ENCODE peak calls at places on chromosomes 2 and 18, in ten cellular contexts. S is IMR-90, E is stomach, O is breast epithelium, B is ovary, V is uterus, K is sigmoid colon, W is K562, N is adrenal gland, U is esophagus squamous epithelium. D is an unnamed sample. For H3K4me1 and H3K36me3, the result is how much of the 10 kb centered on the place peaks cover.

GRCh38 chr18:58605027-58606020 is 23.6 kb downstream of the ALPK2 start:
- DNase-seq in O (no peak), S (peak), N (no peak), V (no peak), E (no peak), B (no peak), U (no peak), K (no peak), W (no peak), D (no peak)

GRCh38 chr18:23994361-23994902 is 20.1 kb upstream of the TTC39C start:
- DNase-seq in B (peak), O (peak), N (peak), W (no peak), E (no peak), U (no peak), V (peak), K (peak), S (peak), D (peak)

GRCh38 chr18:24421831-24422230 is 4.6 kb upstream of the IMPACT start:
- DNase-seq in V (no peak), O (no peak), B (no peak), E (no peak), U (no peak), K (no peak), S (no peak), W (no peak), N (no peak), D (no peak)

GRCh38 chr2:158670292-158670691 is 124.8 kb upstream of the DAPL1 start:
- DNase-seq in O (no peak), U (no peak), K (no peak), S (no peak), W (no peak), N (no peak), E (no peak), B (no peak), V (no peak), D (no peak)

GRCh38 chr2:133247613-133248012 is 320.6 kb downstream of the NCKAP5 start:
- DNase-seq in U (no peak), N (no peak), S (peak), B (no peak), E (no peak), W (no peak), O (no peak), V (no peak), K (no peak), D (no peak)

GRCh38 chr2:135743860-135744259 is 2.2 kb downstream of the UBXN4 start:
- DNase-seq in N (no peak), E (no peak), U (no peak), B (no peak), O (no peak), W (no peak), S (peak), V (no peak), K (no peak), D (no peak)

GRCh38 chr2:3703236-3703682 is at the start of gene DCDC2C:
- DNase-seq in S (no peak), O (no peak), B (no peak), U (no peak), W (no peak), V (no peak), N (no peak), K (no peak), E (no peak), D (no peak)

GRCh38 chr2:14642499-14642898 is 10.0 kb downstream of the LRATD1 start:
- DNase-seq in B (no peak), V (no peak), O (no peak), S (no peak), K (no peak), E (no peak), U (no peak), W (peak), N (no peak), D (no peak)

GRCh38 chr18:73661457-73661856 is 486.2 kb downstream of the FBXO15 start:
- DNase-seq in E (no peak), W (no peak), K (no peak), S (no peak), O (no peak), N (no peak), V (no peak), U (no peak), B (no peak), D (no peak)

GRCh38 chr18:1062592-1062991 is 157.9 kb downstream of the ADCYAP1 start:
- DNase-seq in O (no peak), W (peak), S (no peak), U (no peak), E (no peak), V (no peak), B (no peak), K (no peak), N (no peak), D (no peak)

DNA sequence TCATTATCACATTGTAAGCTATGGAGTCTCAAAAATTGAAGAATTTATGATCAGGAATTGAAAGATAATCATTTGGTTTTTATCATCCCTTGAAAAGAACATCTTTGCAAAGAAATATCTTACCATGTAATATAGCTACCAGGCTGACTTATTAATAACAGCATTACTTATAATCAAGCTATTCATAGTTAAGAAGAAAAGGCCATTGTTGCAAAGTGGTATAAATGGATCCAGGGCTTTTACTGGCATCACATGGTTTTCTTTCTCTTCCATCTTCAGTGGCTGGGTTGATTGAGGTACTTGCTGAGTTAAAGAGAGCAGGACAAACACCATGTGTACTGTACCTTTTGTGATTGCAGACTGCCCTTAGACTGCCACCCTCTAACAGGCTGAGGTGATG is 39.6 kb downstream of the MFSD6 start:
- DNase-seq in B (no peak), E (no peak), O (no peak), S (no peak), K (no peak), N (no peak), V (no peak), U (no peak), W (no peak), D (no peak)
- H3K4me1 ChIP-seq in B (under half), E (under half), O (under half), S (under half), K (under half), N (under half), V (under half), U (half or more), W (under half), D (half or more)

DNA sequence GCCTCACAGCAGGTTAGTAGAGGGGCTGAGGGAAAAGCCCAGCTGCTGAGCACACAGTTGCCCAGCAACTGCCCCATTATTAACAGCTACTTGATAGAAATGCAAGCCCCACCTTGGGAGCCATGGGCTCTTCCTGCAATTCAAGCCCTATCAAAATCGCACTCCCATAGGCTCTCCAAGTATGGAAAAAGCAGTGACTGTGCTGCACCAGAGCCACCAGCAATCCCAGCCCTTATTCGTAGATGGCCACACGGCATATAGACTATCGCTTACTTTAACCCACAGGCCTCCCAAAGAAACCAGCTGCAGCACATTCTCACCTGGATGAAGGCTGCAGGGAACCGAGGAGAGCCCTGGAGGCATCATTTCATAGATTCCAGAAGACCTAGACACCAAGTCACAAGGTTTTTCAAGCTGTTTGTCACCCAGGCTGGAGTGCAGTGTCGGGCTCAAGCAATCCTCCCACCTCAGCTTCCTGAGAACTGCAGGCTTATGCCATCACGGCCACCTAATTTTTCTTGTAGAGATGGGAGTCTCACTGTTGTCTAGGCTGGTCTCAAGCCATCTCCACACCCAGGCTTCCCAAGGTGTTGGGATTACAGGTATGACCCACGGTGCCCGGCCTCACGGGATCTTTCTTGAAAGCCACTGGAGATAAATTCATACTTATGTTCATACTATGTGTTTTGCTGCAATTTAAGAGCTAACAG is 11.3 kb downstream of the NCL start:
- DNase-seq in E (no peak), N (no peak), W (no peak), S (no peak), V (no peak), O (no peak), U (no peak), K (no peak), B (no peak), D (no peak)
- TF ChIP-seq POLR2A in E (no peak), N (no peak), W (peak), S (no peak), V (no peak), O (no peak), U (no peak), K (no peak), B (no peak), D (no peak)

GRCh38 chr2:43985359-43985758 is 10.4 kb downstream of the LRPPRC start:
- DNase-seq in S (no peak), E (no peak), V (no peak), N (no peak), B (no peak), W (no peak), K (no peak), O (no peak), U (no peak), D (no peak)
- H3K36me3 ChIP-seq in S (under half), E (half or more), V (under half), N (under half), B (under half), W (half or more), K (under half), O (under half), U (under half), D (under half)

GRCh38 chr18:4068552-4069158 is 386.5 kb downstream of the DLGAP1 start:
- DNase-seq in B (no peak), U (no peak), N (peak), K (no peak), S (peak), E (no peak), V (no peak), W (peak), O (no peak), D (peak)
- H3K4me1 ChIP-seq in B (under half), U (under half), N (under half), K (under half), S (under half), E (under half), V (under half), W (under half), O (under half), D (under half)

GRCh38 chr2:148020358-148021058 is at the start of gene ORC4:
- DNase-seq in K (peak), N (peak), E (peak), V (peak), O (peak), W (peak), U (peak), S (peak), B (peak), D (peak)
- TF ChIP-seq POLR2A in K (peak), N (peak), E (peak), V (peak), O (no peak), W (peak), U (no peak), S (peak), B (peak), D (peak)

GRCh38 chr2:186503827-186504606 is 18.0 kb downstream of the ZC3H15 start:
- DNase-seq in N (no peak), S (peak), B (no peak), U (no peak), V (no peak), K (no peak), W (no peak), O (no peak), E (no peak), D (no peak)
- H3K36me3 ChIP-seq in N (half or more), S (under half), B (under half), U (under half), V (under half), K (under half), W (half or more), O (under half), E (half or more), D (under half)